ENCODE peak calls at places on chromosome 17, in four cellular contexts. J is sigmoid colon, V is B cell, K is glutamatergic neuron. M is an unnamed sample.

GRCh38 chr17:32323784-32324590 is 18.0 kb downstream of the C17orf75 start:
- DNase-seq in K (no peak), V (peak; percentile 47), J (no peak), M (no peak)

GRCh38 chr17:73267648-73268537 is 6.2 kb upstream of the CPSF4L start:
- DNase-seq in V (no peak), K (no peak), J (no peak), M (no peak)

GRCh38 chr17:38361700-38362465 is 10.2 kb downstream of the SOCS7 start:
- DNase-seq in V (no peak), J (no peak), K (no peak), M (no peak)

GRCh38 chr17:38874505-38875419 is 4.9 kb downstream of the LASP1 start:
- DNase-seq in K (no peak), V (no peak), J (no peak), M (no peak)

GRCh38 chr17:81580481-81580880 is 28.3 kb upstream of the FAAP100 start:
- DNase-seq in V (no peak), J (no peak), K (no peak), M (no peak)

GRCh38 chr17:79844869-79845600 is 5.8 kb upstream of the CBX4 start:
- DNase-seq in V (peak; percentile 82), K (peak; percentile 76), J (peak; percentile 75), M (peak; percentile 92)

GRCh38 chr17:35163886-35164285 is 16.3 kb downstream of the UNC45B start:
- DNase-seq in V (no peak), K (no peak), J (peak; percentile 50), M (no peak)

GRCh38 chr17:34313164-34313563 is 6.1 kb upstream of the CCL8 start:
- DNase-seq in V (no peak), K (no peak), J (no peak), M (no peak)

M was measured in A549.